ENCODE peak calls at places on chromosome 13, in eight cellular contexts. F, Z, A, X, Y, N, B and D are unnamed samples.

GRCh38 chr13:26007261-26007765 is 44.5 kb downstream of the SHISA2 start:
- DNase-seq in F (no peak), Z (no peak), A (no peak), X (no peak), Y (no peak), N (no peak), B (no peak), D (no peak)

GRCh38 chr13:114119196-114119595 is 13.2 kb downstream of the RASA3 start:
- DNase-seq in F (no peak), Z (no peak), A (no peak), X (no peak), Y (no peak), N (no peak), B (no peak), D (no peak)

GRCh38 chr13:30832845-30833332 is 73.2 kb upstream of the MEDAG start:
- DNase-seq in F (peak; percentile 7), Z (no peak), A (peak; percentile 29), X (no peak), Y (no peak), N (no peak), B (no peak), D (no peak)

GRCh38 chr13:75633285-75633684 is 2.8 kb upstream of the LMO7 start:
- DNase-seq in F (no peak), Z (no peak), A (no peak), X (no peak), Y (no peak), N (no peak), B (no peak), D (no peak)

GRCh38 chr13:21522847-21523246 is 63.7 kb upstream of the ZDHHC20 start:
- DNase-seq in F (no peak), Z (no peak), A (no peak), X (no peak), Y (no peak), N (no peak), B (no peak), D (no peak)

GRCh38 chr13:51804295-51805172 is 571 bp upstream of the DHRS12 start:
- DNase-seq in F (no peak), Z (no peak), A (no peak), X (no peak), Y (no peak), N (peak; percentile 50), B (peak; percentile 37), D (peak; percentile 43)

GRCh38 chr13:51959773-51960172 is 51.5 kb downstream of the ATP7B start:
- DNase-seq in F (no peak), Z (no peak), A (no peak), X (peak; percentile 38), Y (no peak), N (no peak), B (no peak), D (no peak)

GRCh38 chr13:112768795-112769411 is 79.1 kb downstream of the ATP11A start:
- DNase-seq in F (no peak), Z (no peak), A (peak; percentile 70), X (no peak), Y (peak; percentile 78), N (no peak), B (no peak), D (peak; percentile 58)

GRCh38 chr13:44050450-44051063 is 170.9 kb downstream of the LACC1 start:
- DNase-seq in F (no peak), Z (no peak), A (no peak), X (peak; percentile 2), Y (no peak), N (no peak), B (no peak), D (no peak)

GRCh38 chr13:49869514-49869913 is 66.6 kb downstream of the SPRYD7 start:
- DNase-seq in F (no peak), Z (no peak), A (no peak), X (no peak), Y (no peak), N (no peak), B (no peak), D (no peak)

GRCh38 chr13:98819382-98819781 is 66.9 kb upstream of the SLC15A1 start:
- DNase-seq in F (no peak), Z (no peak), A (peak; percentile 41), X (no peak), Y (no peak), N (no peak), B (no peak), D (no peak)

GRCh38 chr13:33340631-33341030 is 55.1 kb upstream of the STARD13 start:
- DNase-seq in F (no peak), Z (no peak), A (no peak), X (no peak), Y (no peak), N (no peak), B (no peak), D (no peak)

GRCh38 chr13:44393391-44393790 is 19.8 kb downstream of the SERP2 start:
- DNase-seq in F (no peak), Z (no peak), A (no peak), X (no peak), Y (no peak), N (no peak), B (no peak), D (no peak)

GRCh38 chr13:110965038-110965754 is 50.3 kb upstream of the ANKRD10 start:
- DNase-seq in F (no peak), Z (no peak), A (no peak), X (no peak), Y (no peak), N (no peak), B (no peak), D (no peak)

GRCh38 chr13:32905063-32905863 is 111.0 kb upstream of the KL start:
- DNase-seq in F (no peak), Z (no peak), A (no peak), X (peak; percentile 6), Y (no peak), N (no peak), B (no peak), D (no peak)

GRCh38 chr13:51858433-51859247 is 3.1 kb upstream of the CCDC70 start:
- DNase-seq in F (no peak), Z (no peak), A (no peak), X (no peak), Y (no peak), N (no peak), B (no peak), D (no peak)

GRCh38 chr13:34300559-34300958 is 482.6 kb downstream of the RFC3 start:
- DNase-seq in F (no peak), Z (no peak), A (no peak), X (no peak), Y (no peak), N (no peak), B (no peak), D (no peak)